ENCODE peak calls at places on chromosomes 16 and 17, in four cellular contexts. I, L, G and R are unnamed samples.

GRCh38 chr16:54359086-54359485 is 72.5 kb upstream of the IRX3 start:
- DNase-seq in L (no peak), I (no peak), G (no peak), R (no peak)

GRCh38 chr17:33964344-33964979 is 290.6 kb upstream of the CCL2 start:
- DNase-seq in G (peak), L (no peak), I (no peak), R (no peak)

GRCh38 chr17:28249706-28250105 is 69.3 kb upstream of the TMEM97 start:
- DNase-seq in G (no peak), L (no peak), I (no peak), R (no peak)

GRCh38 chr16:25014500-25015147 is 545 bp downstream of the ARHGAP17 start:
- DNase-seq in L (peak), G (peak), I (no peak), R (no peak)

GRCh38 chr16:13453938-13454553 is 465.9 kb upstream of the ERCC4 start:
- DNase-seq in G (peak), I (no peak), L (peak), R (no peak)

GRCh38 chr16:15502041-15502725 is 67.8 kb downstream of the BMERB1 start:
- DNase-seq in I (peak), L (peak), G (no peak), R (peak)

GRCh38 chr17:66975614-66976378 is 11.3 kb downstream of the CACNG4 start:
- DNase-seq in I (no peak), G (no peak), L (peak), R (no peak)

GRCh38 chr17:72388765-72389473 is 268.1 kb downstream of the SOX9 start:
- DNase-seq in L (peak), G (no peak), I (no peak), R (no peak)

GRCh38 chr16:47504599-47504998 is 43.5 kb downstream of the PHKB start:
- DNase-seq in G (no peak), L (peak), I (no peak), R (no peak)

GRCh38 chr17:335691-336090 is 16.9 kb downstream of the RPH3AL start:
- DNase-seq in I (no peak), G (peak), L (no peak), R (no peak)

GRCh38 chr16:12191102-12191501 is 214.6 kb downstream of the SNX29 start:
- DNase-seq in L (no peak), G (no peak), I (no peak), R (no peak)

GRCh38 chr17:13599808-13600398 is 1.8 kb downstream of the HS3ST3A1 start:
- DNase-seq in G (no peak), I (no peak), L (no peak), R (no peak)

GRCh38 chr16:77660311-77660710 is 62.0 kb upstream of the NUDT7 start:
- DNase-seq in I (no peak), G (no peak), L (peak), R (peak)

GRCh38 chr17:28221751-28222414 is 97.1 kb upstream of the TMEM97 start:
- DNase-seq in L (peak), I (no peak), G (no peak), R (no peak)

GRCh38 chr16:19094542-19095365 is 19.0 kb upstream of the ITPRIPL2 start:
- DNase-seq in I (no peak), G (peak), L (no peak), R (no peak)

GRCh38 chr17:66494023-66494803 is 191.8 kb downstream of the PRKCA start:
- DNase-seq in I (peak), G (no peak), L (peak), R (peak)

GRCh38 chr16:20781697-20782096 is 17.9 kb downstream of the ACSM3 start:
- DNase-seq in I (no peak), L (no peak), G (no peak), R (no peak)

GRCh38 chr17:35841505-35841904 is 27.2 kb downstream of the HEATR9 start:
- DNase-seq in I (no peak), L (no peak), G (no peak), R (no peak)

GRCh38 chr17:43917348-43918025 is 10.2 kb upstream of the MPP2 start:
- DNase-seq in I (no peak), L (no peak), G (peak), R (no peak)

GRCh38 chr16:85867189-85867588 is 31.8 kb upstream of the IRF8 start:
- DNase-seq in L (no peak), I (no peak), G (no peak), R (no peak)

GRCh38 chr16:85936761-85937343 is 37.9 kb downstream of the IRF8 start:
- DNase-seq in G (no peak), I (no peak), L (no peak), R (no peak)

GRCh38 chr17:55577687-55578086 is 66.4 kb upstream of the SMIM36 start:
- DNase-seq in G (no peak), L (peak), I (no peak), R (no peak)

GRCh38 chr16:17529982-17530760 is 59.4 kb upstream of the XYLT1 start:
- DNase-seq in G (no peak), L (no peak), I (no peak), R (no peak)

GRCh38 chr17:8746501-8747236 is 2.0 kb upstream of the CCDC42 start:
- DNase-seq in G (no peak), L (peak), I (no peak), R (no peak)

GRCh38 chr16:70665806-70666735 is 19.7 kb downstream of the IL34 start:
- DNase-seq in I (no peak), L (no peak), G (no peak), R (no peak)

GRCh38 chr17:49217651-49218413 is 7.3 kb downstream of the ABI3 start:
- DNase-seq in I (no peak), G (peak), L (no peak), R (no peak)

GRCh38 chr17:72123496-72123963 is 2.7 kb downstream of the SOX9 start:
- DNase-seq in G (no peak), L (peak), I (no peak), R (no peak)

GRCh38 chr16:71258371-71258770 is 27.8 kb upstream of the HYDIN start:
- DNase-seq in G (no peak), L (no peak), I (no peak), R (no peak)

GRCh38 chr17:80586464-80587228 is 42.0 kb downstream of the RPTOR start:
- DNase-seq in I (no peak), L (no peak), G (peak), R (peak)

GRCh38 chr17:44345497-44346026 is 460 bp downstream of the GRN start:
- DNase-seq in I (no peak), G (peak), L (peak), R (no peak)

GRCh38 chr17:50501906-50502642 is 6.2 kb upstream of the MYCBPAP start:
- DNase-seq in L (no peak), G (no peak), I (no peak), R (no peak)

GRCh38 chr17:64384253-64385186 is 6.1 kb downstream of the PECAM1 start:
- DNase-seq in I (no peak), G (no peak), L (peak), R (no peak)

GRCh38 chr17:81391964-81392908 is 3.0 kb upstream of the BAHCC1 start:
- DNase-seq in L (no peak), I (no peak), G (no peak), R (peak)

GRCh38 chr17:30380106-30380420 is 1.3 kb downstream of the CPD start:
- DNase-seq in L (no peak), G (no peak), I (no peak), R (no peak)

DNA sequence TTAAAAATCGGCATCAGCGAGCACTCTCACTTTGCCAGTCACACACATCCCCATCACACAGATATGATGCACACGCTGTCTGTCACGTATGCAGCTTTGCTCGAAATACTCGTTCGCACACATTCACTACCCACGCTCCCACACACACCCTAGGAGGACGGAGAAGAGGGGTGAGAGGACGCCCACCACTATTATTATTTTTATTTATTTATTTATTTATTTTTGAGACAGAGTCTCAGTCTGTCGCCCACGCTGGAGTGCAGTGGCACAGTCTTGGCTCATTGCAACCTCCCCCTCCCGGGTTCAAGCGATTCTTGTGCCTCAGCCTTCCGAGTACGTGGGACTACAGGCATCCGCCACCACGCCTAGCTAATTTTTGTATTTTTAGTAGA is 30.4 kb downstream of the HASPIN start:
- DNase-seq in I (no peak), L (no peak), G (no peak), R (no peak)
- H3K4me3 ChIP-seq in I (no peak), L (no peak), G (no peak), R (no peak)

GRCh38 chr17:58279736-58280479 is 827 bp downstream of the MPO start:
- DNase-seq in L (no peak), I (no peak), G (no peak), R (no peak)

GRCh38 chr17:58282442-58282841 is 1.7 kb upstream of the MPO start:
- DNase-seq in I (no peak), G (no peak), L (no peak), R (no peak)

GRCh38 chr17:58283674-58284612 is 3.2 kb upstream of the MPO start:
- DNase-seq in L (no peak), G (no peak), I (no peak), R (no peak)

GRCh38 chr17:58280480-58281217 is at the start of gene MPO:
- DNase-seq in G (no peak), I (no peak), L (no peak), R (no peak)

DNA sequence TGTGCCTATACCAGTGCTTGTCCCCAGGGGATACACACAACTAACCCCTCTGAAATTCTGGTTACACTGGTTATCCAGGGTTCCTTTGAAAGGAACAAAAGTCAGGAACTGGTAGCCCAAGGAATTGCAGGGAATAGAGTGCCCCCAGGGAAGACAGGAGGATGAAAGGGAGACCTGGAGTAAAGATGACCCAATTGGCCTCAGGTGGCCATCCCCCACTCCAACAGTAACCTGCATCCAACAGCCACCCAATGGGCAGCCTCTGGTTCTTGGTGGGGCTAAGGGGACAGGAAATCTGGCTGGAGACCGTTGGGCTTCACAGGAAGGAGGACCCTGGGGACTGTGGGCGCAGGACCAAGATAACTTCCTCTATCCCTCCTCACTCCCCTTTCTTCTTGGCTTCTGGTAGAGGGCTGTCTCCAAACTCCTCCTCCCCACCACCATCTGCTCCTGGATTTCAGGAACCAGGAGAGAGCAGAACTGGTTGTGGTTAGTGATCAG is 826 bp upstream of the MPO start:
- DNase-seq in L (no peak), G (no peak), I (no peak), R (no peak)
- H3K4me3 ChIP-seq in L (no peak), G (no peak), I (no peak), R (no peak)

GRCh38 chr16:87958632-87959031 is 7.4 kb downstream of the BANP start:
- DNase-seq in L (no peak), G (no peak), I (no peak), R (no peak)

GRCh38 chr16:87957296-87958069 is 6.2 kb downstream of the BANP start:
- DNase-seq in L (no peak), I (no peak), G (no peak), R (no peak)

GRCh38 chr16:87956169-87956770 is 5.0 kb downstream of the BANP start:
- DNase-seq in G (peak), L (no peak), I (no peak), R (no peak)

GRCh38 chr16:87955302-87956168 is 4.3 kb downstream of the BANP start:
- DNase-seq in L (no peak), I (no peak), G (no peak), R (no peak)

GRCh38 chr16:87956771-87957279 is 5.6 kb downstream of the BANP start:
- DNase-seq in I (no peak), G (no peak), L (no peak), R (no peak)
- H3K4me3 ChIP-seq in I (no peak), G (no peak), L (no peak), R (peak)

GRCh38 chr17:45409659-45410076 is 23.0 kb downstream of the ARHGAP27 start:
- DNase-seq in I (no peak), G (no peak), L (no peak), R (no peak)

GRCh38 chr17:45413498-45413923 is 19.2 kb downstream of the ARHGAP27 start:
- DNase-seq in G (peak), I (no peak), L (no peak), R (no peak)

GRCh38 chr17:45411348-45412105 is 21.1 kb downstream of the ARHGAP27 start:
- DNase-seq in G (no peak), I (no peak), L (no peak), R (no peak)

GRCh38 chr17:45408611-45409421 is 23.9 kb downstream of the ARHGAP27 start:
- DNase-seq in G (no peak), I (no peak), L (no peak), R (no peak)

DNA sequence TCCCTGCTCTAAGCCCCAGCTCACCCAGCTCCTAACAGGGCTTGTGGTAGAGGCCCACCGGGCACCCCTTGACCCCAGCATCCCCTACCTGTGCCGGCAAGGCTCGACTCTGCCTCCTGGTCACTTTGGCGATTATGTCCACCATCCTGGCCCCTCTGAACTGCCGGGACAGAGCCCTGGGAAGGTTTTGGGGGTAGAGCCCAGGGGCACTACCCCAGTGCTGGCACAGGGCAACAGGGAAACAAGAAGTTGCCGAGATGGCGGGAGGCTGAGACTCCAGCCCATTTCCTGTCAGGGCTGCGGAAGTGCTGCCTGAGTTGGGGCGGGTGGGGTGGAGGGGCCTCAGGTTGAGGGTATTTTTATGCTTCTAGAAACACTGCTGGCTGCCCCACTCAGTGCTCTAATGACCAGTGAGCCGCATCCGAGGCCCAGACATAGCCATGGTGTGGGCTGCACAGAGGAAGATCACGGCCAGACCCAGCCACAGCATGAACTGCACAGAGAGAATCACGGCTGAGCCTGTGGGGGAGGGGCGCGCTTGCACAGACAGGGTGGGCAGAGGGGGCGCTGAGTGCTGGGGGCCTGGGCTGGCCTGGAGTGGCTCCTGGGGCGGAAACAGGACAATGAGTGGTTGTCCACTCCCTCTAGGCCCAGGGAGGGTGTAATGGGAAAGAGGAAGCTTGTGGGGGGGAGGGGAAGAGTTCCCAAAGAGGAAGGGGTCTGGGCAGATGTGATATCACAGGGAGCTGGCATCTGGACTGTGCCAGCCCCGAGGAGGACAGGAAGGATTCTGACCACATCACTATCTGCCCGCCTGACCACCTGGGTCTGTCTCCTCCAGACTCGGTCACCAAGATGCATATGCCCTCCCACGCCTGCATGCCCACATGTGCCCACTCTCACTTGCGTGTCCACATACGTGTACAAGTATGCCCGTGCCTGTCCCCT is 22.3 kb downstream of the ARHGAP27 start:
- DNase-seq in L (no peak), I (no peak), G (peak), R (no peak)
- H3K4me3 ChIP-seq in L (no peak), I (no peak), G (no peak), R (no peak)